ENCODE peak calls at places on chromosome 21, in ten cellular contexts. One of them, this sample, is unnamed.

GRCh38 chr21:42156690-42157605 is 62.0 kb upstream of the ABCG1 start:
- DNase-seq in cardiac fibroblast: peak; percentile 32
- DNase-seq in MCF 10A: peak; percentile 54
- DNase-seq in erythroblast: no peak
- DNase-seq in fibroblast of lung: no peak
- DNase-seq in activated T-helper 1 cell treated with anti-CD3 and anti-CD28 coated beads, Interleukin-12 subunit alpha, Interleukin-12 subunit beta, Interleukin-2, Interleukin-4 antibody, amounts not matched to agents 30 ng/mL and 10 ng/mL and 1 ng/mL, durations not matched to agents 14 hours and 24 hours and 36 hours: no peak
- DNase-seq in AG08395: no peak
- DNase-seq in T47D: peak; percentile 42
- DNase-seq in non-pigmented ciliary epithelial cell: no peak
- DNase-seq in activated T-cell treated with anti-CD3 and anti-CD28 coated beads, Interleukin-2, amount 50 U/mL, for 72 hours: no peak
- DNase-seq in this sample: peak; percentile 38

GRCh38 chr21:37849703-37850102 is 66.6 kb downstream of the KCNJ6 start:
- DNase-seq in cardiac fibroblast: peak; percentile 90
- DNase-seq in MCF 10A: peak; percentile 17
- DNase-seq in erythroblast: no peak
- DNase-seq in fibroblast of lung: peak; percentile 91
- DNase-seq in activated T-helper 1 cell treated with anti-CD3 and anti-CD28 coated beads, Interleukin-12 subunit alpha, Interleukin-12 subunit beta, Interleukin-2, Interleukin-4 antibody, amounts not matched to agents 30 ng/mL and 10 ng/mL and 1 ng/mL, durations not matched to agents 14 hours and 24 hours and 36 hours: no peak
- DNase-seq in AG08395: peak; percentile 85
- DNase-seq in T47D: no peak
- DNase-seq in non-pigmented ciliary epithelial cell: peak; percentile 67
- DNase-seq in activated T-cell treated with anti-CD3 and anti-CD28 coated beads, Interleukin-2, amount 50 U/mL, for 72 hours: no peak
- DNase-seq in this sample: no peak

GRCh38 chr21:36477001-36477400 is 2.9 kb downstream of the CLDN14 start:
- DNase-seq in cardiac fibroblast: no peak
- DNase-seq in MCF 10A: no peak
- DNase-seq in erythroblast: no peak
- DNase-seq in fibroblast of lung: no peak
- DNase-seq in activated T-helper 1 cell treated with anti-CD3 and anti-CD28 coated beads, Interleukin-12 subunit alpha, Interleukin-12 subunit beta, Interleukin-2, Interleukin-4 antibody, amounts not matched to agents 30 ng/mL and 10 ng/mL and 1 ng/mL, durations not matched to agents 14 hours and 24 hours and 36 hours: no peak
- DNase-seq in AG08395: no peak
- DNase-seq in T47D: no peak
- DNase-seq in non-pigmented ciliary epithelial cell: no peak
- DNase-seq in activated T-cell treated with anti-CD3 and anti-CD28 coated beads, Interleukin-2, amount 50 U/mL, for 72 hours: no peak
- DNase-seq in this sample: no peak

GRCh38 chr21:34889287-34889536 is 159.9 kb downstream of the RUNX1 start:
- DNase-seq in cardiac fibroblast: peak; percentile 80
- DNase-seq in MCF 10A: peak; percentile 67
- DNase-seq in erythroblast: peak; percentile 78
- DNase-seq in fibroblast of lung: peak; percentile 80
- DNase-seq in activated T-helper 1 cell treated with anti-CD3 and anti-CD28 coated beads, Interleukin-12 subunit alpha, Interleukin-12 subunit beta, Interleukin-2, Interleukin-4 antibody, amounts not matched to agents 30 ng/mL and 10 ng/mL and 1 ng/mL, durations not matched to agents 14 hours and 24 hours and 36 hours: no peak
- DNase-seq in AG08395: peak; percentile 29
- DNase-seq in T47D: peak; percentile 58
- DNase-seq in non-pigmented ciliary epithelial cell: no peak
- DNase-seq in activated T-cell treated with anti-CD3 and anti-CD28 coated beads, Interleukin-2, amount 50 U/mL, for 72 hours: peak; percentile 69
- DNase-seq in this sample: peak; percentile 44

GRCh38 chr21:45145146-45145545 is 70.8 kb downstream of the ADARB1 start:
- DNase-seq in cardiac fibroblast: no peak
- DNase-seq in MCF 10A: no peak
- DNase-seq in erythroblast: no peak
- DNase-seq in fibroblast of lung: no peak
- DNase-seq in activated T-helper 1 cell treated with anti-CD3 and anti-CD28 coated beads, Interleukin-12 subunit alpha, Interleukin-12 subunit beta, Interleukin-2, Interleukin-4 antibody, amounts not matched to agents 30 ng/mL and 10 ng/mL and 1 ng/mL, durations not matched to agents 14 hours and 24 hours and 36 hours: no peak
- DNase-seq in AG08395: no peak
- DNase-seq in T47D: no peak
- DNase-seq in non-pigmented ciliary epithelial cell: no peak
- DNase-seq in activated T-cell treated with anti-CD3 and anti-CD28 coated beads, Interleukin-2, amount 50 U/mL, for 72 hours: no peak
- DNase-seq in this sample: no peak

GRCh38 chr21:27648560-27648959 is 681.7 kb upstream of the ADAMTS5 start:
- DNase-seq in cardiac fibroblast: peak; percentile 97
- DNase-seq in MCF 10A: peak; percentile 59
- DNase-seq in erythroblast: no peak
- DNase-seq in fibroblast of lung: peak; percentile 76
- DNase-seq in activated T-helper 1 cell treated with anti-CD3 and anti-CD28 coated beads, Interleukin-12 subunit alpha, Interleukin-12 subunit beta, Interleukin-2, Interleukin-4 antibody, amounts not matched to agents 30 ng/mL and 10 ng/mL and 1 ng/mL, durations not matched to agents 14 hours and 24 hours and 36 hours: no peak
- DNase-seq in AG08395: peak; percentile 82
- DNase-seq in T47D: no peak
- DNase-seq in non-pigmented ciliary epithelial cell: peak; percentile 81
- DNase-seq in activated T-cell treated with anti-CD3 and anti-CD28 coated beads, Interleukin-2, amount 50 U/mL, for 72 hours: no peak
- DNase-seq in this sample: peak; percentile 81

GRCh38 chr21:45737485-45738166 is 94.1 kb downstream of the PCBP3 start:
- DNase-seq in cardiac fibroblast: no peak
- DNase-seq in MCF 10A: no peak
- DNase-seq in erythroblast: no peak
- DNase-seq in fibroblast of lung: no peak
- DNase-seq in activated T-helper 1 cell treated with anti-CD3 and anti-CD28 coated beads, Interleukin-12 subunit alpha, Interleukin-12 subunit beta, Interleukin-2, Interleukin-4 antibody, amounts not matched to agents 30 ng/mL and 10 ng/mL and 1 ng/mL, durations not matched to agents 14 hours and 24 hours and 36 hours: no peak
- DNase-seq in AG08395: no peak
- DNase-seq in T47D: no peak
- DNase-seq in non-pigmented ciliary epithelial cell: no peak
- DNase-seq in activated T-cell treated with anti-CD3 and anti-CD28 coated beads, Interleukin-2, amount 50 U/mL, for 72 hours: no peak
- DNase-seq in this sample: no peak

GRCh38 chr21:34916446-34916845 is 132.7 kb downstream of the RUNX1 start:
- DNase-seq in cardiac fibroblast: peak; percentile 56
- DNase-seq in MCF 10A: no peak
- DNase-seq in erythroblast: no peak
- DNase-seq in fibroblast of lung: peak; percentile 77
- DNase-seq in activated T-helper 1 cell treated with anti-CD3 and anti-CD28 coated beads, Interleukin-12 subunit alpha, Interleukin-12 subunit beta, Interleukin-2, Interleukin-4 antibody, amounts not matched to agents 30 ng/mL and 10 ng/mL and 1 ng/mL, durations not matched to agents 14 hours and 24 hours and 36 hours: no peak
- DNase-seq in AG08395: peak; percentile 70
- DNase-seq in T47D: no peak
- DNase-seq in non-pigmented ciliary epithelial cell: peak; percentile 37
- DNase-seq in activated T-cell treated with anti-CD3 and anti-CD28 coated beads, Interleukin-2, amount 50 U/mL, for 72 hours: no peak
- DNase-seq in this sample: no peak

GRCh38 chr21:31273278-31273677 is 70.8 kb downstream of the TIAM1 start:
- DNase-seq in cardiac fibroblast: no peak
- DNase-seq in MCF 10A: no peak
- DNase-seq in erythroblast: no peak
- DNase-seq in fibroblast of lung: peak; percentile 26
- DNase-seq in activated T-helper 1 cell treated with anti-CD3 and anti-CD28 coated beads, Interleukin-12 subunit alpha, Interleukin-12 subunit beta, Interleukin-2, Interleukin-4 antibody, amounts not matched to agents 30 ng/mL and 10 ng/mL and 1 ng/mL, durations not matched to agents 14 hours and 24 hours and 36 hours: no peak
- DNase-seq in AG08395: no peak
- DNase-seq in T47D: no peak
- DNase-seq in non-pigmented ciliary epithelial cell: no peak
- DNase-seq in activated T-cell treated with anti-CD3 and anti-CD28 coated beads, Interleukin-2, amount 50 U/mL, for 72 hours: peak; percentile 54
- DNase-seq in this sample: no peak

GRCh38 chr21:18041012-18041411 is 203.6 kb upstream of the CHODL start:
- DNase-seq in cardiac fibroblast: peak; percentile 19
- DNase-seq in MCF 10A: peak; percentile 73
- DNase-seq in erythroblast: peak; percentile 21
- DNase-seq in fibroblast of lung: no peak
- DNase-seq in activated T-helper 1 cell treated with anti-CD3 and anti-CD28 coated beads, Interleukin-12 subunit alpha, Interleukin-12 subunit beta, Interleukin-2, Interleukin-4 antibody, amounts not matched to agents 30 ng/mL and 10 ng/mL and 1 ng/mL, durations not matched to agents 14 hours and 24 hours and 36 hours: no peak
- DNase-seq in AG08395: no peak
- DNase-seq in T47D: no peak
- DNase-seq in non-pigmented ciliary epithelial cell: peak; percentile 5
- DNase-seq in activated T-cell treated with anti-CD3 and anti-CD28 coated beads, Interleukin-2, amount 50 U/mL, for 72 hours: no peak
- DNase-seq in this sample: peak; percentile 56

GRCh38 chr21:28375708-28376385 is 616.8 kb downstream of the LTN1 start:
- DNase-seq in cardiac fibroblast: peak; percentile 88
- DNase-seq in MCF 10A: no peak
- DNase-seq in erythroblast: no peak
- DNase-seq in fibroblast of lung: peak; percentile 68
- DNase-seq in activated T-helper 1 cell treated with anti-CD3 and anti-CD28 coated beads, Interleukin-12 subunit alpha, Interleukin-12 subunit beta, Interleukin-2, Interleukin-4 antibody, amounts not matched to agents 30 ng/mL and 10 ng/mL and 1 ng/mL, durations not matched to agents 14 hours and 24 hours and 36 hours: no peak
- DNase-seq in AG08395: no peak
- DNase-seq in T47D: no peak
- DNase-seq in non-pigmented ciliary epithelial cell: peak; percentile 58
- DNase-seq in activated T-cell treated with anti-CD3 and anti-CD28 coated beads, Interleukin-2, amount 50 U/mL, for 72 hours: no peak
- DNase-seq in this sample: peak; percentile 39

GRCh38 chr21:46599251-46599572 is 5.7 kb downstream of the S100B start:
- DNase-seq in cardiac fibroblast: peak; percentile 94
- DNase-seq in MCF 10A: no peak
- DNase-seq in erythroblast: no peak
- DNase-seq in fibroblast of lung: peak; percentile 94
- DNase-seq in activated T-helper 1 cell treated with anti-CD3 and anti-CD28 coated beads, Interleukin-12 subunit alpha, Interleukin-12 subunit beta, Interleukin-2, Interleukin-4 antibody, amounts not matched to agents 30 ng/mL and 10 ng/mL and 1 ng/mL, durations not matched to agents 14 hours and 24 hours and 36 hours: no peak
- DNase-seq in AG08395: peak; percentile 91
- DNase-seq in T47D: no peak
- DNase-seq in non-pigmented ciliary epithelial cell: peak; percentile 67
- DNase-seq in activated T-cell treated with anti-CD3 and anti-CD28 coated beads, Interleukin-2, amount 50 U/mL, for 72 hours: no peak
- DNase-seq in this sample: peak; percentile 93

GRCh38 chr21:31727181-31727580 is 4.7 kb downstream of the SCAF4 start:
- DNase-seq in cardiac fibroblast: peak; percentile 45
- DNase-seq in MCF 10A: no peak
- DNase-seq in erythroblast: no peak
- DNase-seq in fibroblast of lung: no peak
- DNase-seq in activated T-helper 1 cell treated with anti-CD3 and anti-CD28 coated beads, Interleukin-12 subunit alpha, Interleukin-12 subunit beta, Interleukin-2, Interleukin-4 antibody, amounts not matched to agents 30 ng/mL and 10 ng/mL and 1 ng/mL, durations not matched to agents 14 hours and 24 hours and 36 hours: no peak
- DNase-seq in AG08395: no peak
- DNase-seq in T47D: no peak
- DNase-seq in non-pigmented ciliary epithelial cell: no peak
- DNase-seq in activated T-cell treated with anti-CD3 and anti-CD28 coated beads, Interleukin-2, amount 50 U/mL, for 72 hours: no peak
- DNase-seq in this sample: no peak

GRCh38 chr21:46322351-46323226 is 1.1 kb downstream of the C21orf58 start:
- DNase-seq in cardiac fibroblast: peak; percentile 51
- DNase-seq in MCF 10A: peak; percentile 21
- DNase-seq in erythroblast: peak; percentile 71
- DNase-seq in fibroblast of lung: peak; percentile 62
- DNase-seq in activated T-helper 1 cell treated with anti-CD3 and anti-CD28 coated beads, Interleukin-12 subunit alpha, Interleukin-12 subunit beta, Interleukin-2, Interleukin-4 antibody, amounts not matched to agents 30 ng/mL and 10 ng/mL and 1 ng/mL, durations not matched to agents 14 hours and 24 hours and 36 hours: no peak
- DNase-seq in AG08395: peak; percentile 48
- DNase-seq in T47D: no peak
- DNase-seq in non-pigmented ciliary epithelial cell: no peak
- DNase-seq in activated T-cell treated with anti-CD3 and anti-CD28 coated beads, Interleukin-2, amount 50 U/mL, for 72 hours: peak; percentile 24
- DNase-seq in this sample: peak; percentile 21

GRCh38 chr21:41289431-41289830 is 27.2 kb upstream of the FAM3B start:
- DNase-seq in cardiac fibroblast: no peak
- DNase-seq in MCF 10A: no peak
- DNase-seq in erythroblast: no peak
- DNase-seq in fibroblast of lung: peak; percentile 23
- DNase-seq in activated T-helper 1 cell treated with anti-CD3 and anti-CD28 coated beads, Interleukin-12 subunit alpha, Interleukin-12 subunit beta, Interleukin-2, Interleukin-4 antibody, amounts not matched to agents 30 ng/mL and 10 ng/mL and 1 ng/mL, durations not matched to agents 14 hours and 24 hours and 36 hours: no peak
- DNase-seq in AG08395: no peak
- DNase-seq in T47D: no peak
- DNase-seq in non-pigmented ciliary epithelial cell: no peak
- DNase-seq in activated T-cell treated with anti-CD3 and anti-CD28 coated beads, Interleukin-2, amount 50 U/mL, for 72 hours: no peak
- DNase-seq in this sample: no peak

GRCh38 chr21:44295646-44296045 is 4.2 kb upstream of the PFKL start:
- DNase-seq in cardiac fibroblast: no peak
- DNase-seq in MCF 10A: no peak
- DNase-seq in erythroblast: no peak
- DNase-seq in fibroblast of lung: no peak
- DNase-seq in activated T-helper 1 cell treated with anti-CD3 and anti-CD28 coated beads, Interleukin-12 subunit alpha, Interleukin-12 subunit beta, Interleukin-2, Interleukin-4 antibody, amounts not matched to agents 30 ng/mL and 10 ng/mL and 1 ng/mL, durations not matched to agents 14 hours and 24 hours and 36 hours: no peak
- DNase-seq in AG08395: no peak
- DNase-seq in T47D: no peak
- DNase-seq in non-pigmented ciliary epithelial cell: no peak
- DNase-seq in activated T-cell treated with anti-CD3 and anti-CD28 coated beads, Interleukin-2, amount 50 U/mL, for 72 hours: no peak
- DNase-seq in this sample: no peak

GRCh38 chr21:25039461-25040380 is 567.6 kb downstream of the MRPL39 start:
- DNase-seq in cardiac fibroblast: peak; percentile 2
- DNase-seq in MCF 10A: peak; percentile 64
- DNase-seq in erythroblast: no peak
- DNase-seq in fibroblast of lung: peak; percentile 42
- DNase-seq in activated T-helper 1 cell treated with anti-CD3 and anti-CD28 coated beads, Interleukin-12 subunit alpha, Interleukin-12 subunit beta, Interleukin-2, Interleukin-4 antibody, amounts not matched to agents 30 ng/mL and 10 ng/mL and 1 ng/mL, durations not matched to agents 14 hours and 24 hours and 36 hours: no peak
- DNase-seq in AG08395: no peak
- DNase-seq in T47D: no peak
- DNase-seq in non-pigmented ciliary epithelial cell: no peak
- DNase-seq in activated T-cell treated with anti-CD3 and anti-CD28 coated beads, Interleukin-2, amount 50 U/mL, for 72 hours: no peak
- DNase-seq in this sample: peak; percentile 27

GRCh38 chr21:42614811-42615342 is 38.5 kb upstream of the PDE9A start:
- DNase-seq in cardiac fibroblast: no peak
- DNase-seq in MCF 10A: peak; percentile 85
- DNase-seq in erythroblast: peak; percentile 56
- DNase-seq in fibroblast of lung: no peak
- DNase-seq in activated T-helper 1 cell treated with anti-CD3 and anti-CD28 coated beads, Interleukin-12 subunit alpha, Interleukin-12 subunit beta, Interleukin-2, Interleukin-4 antibody, amounts not matched to agents 30 ng/mL and 10 ng/mL and 1 ng/mL, durations not matched to agents 14 hours and 24 hours and 36 hours: peak; percentile 48
- DNase-seq in AG08395: no peak
- DNase-seq in T47D: peak; percentile 67
- DNase-seq in non-pigmented ciliary epithelial cell: no peak
- DNase-seq in activated T-cell treated with anti-CD3 and anti-CD28 coated beads, Interleukin-2, amount 50 U/mL, for 72 hours: peak; percentile 71
- DNase-seq in this sample: no peak

GRCh38 chr21:29072873-29073221 is 601 bp downstream of the CCT8 start:
- DNase-seq in cardiac fibroblast: peak; percentile 56
- DNase-seq in MCF 10A: peak; percentile 28
- DNase-seq in erythroblast: peak; percentile 64
- DNase-seq in fibroblast of lung: peak; percentile 37
- DNase-seq in activated T-helper 1 cell treated with anti-CD3 and anti-CD28 coated beads, Interleukin-12 subunit alpha, Interleukin-12 subunit beta, Interleukin-2, Interleukin-4 antibody, amounts not matched to agents 30 ng/mL and 10 ng/mL and 1 ng/mL, durations not matched to agents 14 hours and 24 hours and 36 hours: no peak
- DNase-seq in AG08395: peak; percentile 28
- DNase-seq in T47D: no peak
- DNase-seq in non-pigmented ciliary epithelial cell: no peak
- DNase-seq in activated T-cell treated with anti-CD3 and anti-CD28 coated beads, Interleukin-2, amount 50 U/mL, for 72 hours: no peak
- DNase-seq in this sample: peak; percentile 44

GRCh38 chr21:41610042-41610839 is 102.3 kb upstream of the TMPRSS2 start:
- DNase-seq in cardiac fibroblast: peak; percentile 72
- DNase-seq in MCF 10A: peak; percentile 81
- DNase-seq in erythroblast: peak; percentile 33
- DNase-seq in fibroblast of lung: peak; percentile 42
- DNase-seq in activated T-helper 1 cell treated with anti-CD3 and anti-CD28 coated beads, Interleukin-12 subunit alpha, Interleukin-12 subunit beta, Interleukin-2, Interleukin-4 antibody, amounts not matched to agents 30 ng/mL and 10 ng/mL and 1 ng/mL, durations not matched to agents 14 hours and 24 hours and 36 hours: no peak
- DNase-seq in AG08395: peak; percentile 46
- DNase-seq in T47D: peak; percentile 52
- DNase-seq in non-pigmented ciliary epithelial cell: no peak
- DNase-seq in activated T-cell treated with anti-CD3 and anti-CD28 coated beads, Interleukin-2, amount 50 U/mL, for 72 hours: peak; percentile 45
- DNase-seq in this sample: peak; percentile 83

GRCh38 chr21:16572032-16572431 is 842.2 kb downstream of the USP25 start:
- DNase-seq in cardiac fibroblast: peak; percentile 56
- DNase-seq in MCF 10A: no peak
- DNase-seq in erythroblast: peak; percentile 3
- DNase-seq in fibroblast of lung: peak; percentile 84
- DNase-seq in activated T-helper 1 cell treated with anti-CD3 and anti-CD28 coated beads, Interleukin-12 subunit alpha, Interleukin-12 subunit beta, Interleukin-2, Interleukin-4 antibody, amounts not matched to agents 30 ng/mL and 10 ng/mL and 1 ng/mL, durations not matched to agents 14 hours and 24 hours and 36 hours: no peak
- DNase-seq in AG08395: no peak
- DNase-seq in T47D: no peak
- DNase-seq in non-pigmented ciliary epithelial cell: no peak
- DNase-seq in activated T-cell treated with anti-CD3 and anti-CD28 coated beads, Interleukin-2, amount 50 U/mL, for 72 hours: no peak
- DNase-seq in this sample: no peak

GRCh38 chr21:46424062-46424591 is 34.6 kb upstream of the DIP2A start:
- DNase-seq in cardiac fibroblast: no peak
- DNase-seq in MCF 10A: no peak
- DNase-seq in erythroblast: no peak
- DNase-seq in fibroblast of lung: no peak
- DNase-seq in activated T-helper 1 cell treated with anti-CD3 and anti-CD28 coated beads, Interleukin-12 subunit alpha, Interleukin-12 subunit beta, Interleukin-2, Interleukin-4 antibody, amounts not matched to agents 30 ng/mL and 10 ng/mL and 1 ng/mL, durations not matched to agents 14 hours and 24 hours and 36 hours: no peak
- DNase-seq in AG08395: no peak
- DNase-seq in T47D: no peak
- DNase-seq in non-pigmented ciliary epithelial cell: no peak
- DNase-seq in activated T-cell treated with anti-CD3 and anti-CD28 coated beads, Interleukin-2, amount 50 U/mL, for 72 hours: no peak
- DNase-seq in this sample: no peak

GRCh38 chr21:14554948-14555347 is 8.8 kb upstream of the SAMSN1 start:
- DNase-seq in cardiac fibroblast: peak; percentile 64
- DNase-seq in MCF 10A: peak; percentile 35
- DNase-seq in erythroblast: no peak
- DNase-seq in fibroblast of lung: no peak
- DNase-seq in activated T-helper 1 cell treated with anti-CD3 and anti-CD28 coated beads, Interleukin-12 subunit alpha, Interleukin-12 subunit beta, Interleukin-2, Interleukin-4 antibody, amounts not matched to agents 30 ng/mL and 10 ng/mL and 1 ng/mL, durations not matched to agents 14 hours and 24 hours and 36 hours: peak; percentile 21
- DNase-seq in AG08395: no peak
- DNase-seq in T47D: no peak
- DNase-seq in non-pigmented ciliary epithelial cell: no peak
- DNase-seq in activated T-cell treated with anti-CD3 and anti-CD28 coated beads, Interleukin-2, amount 50 U/mL, for 72 hours: peak; percentile 45
- DNase-seq in this sample: no peak

GRCh38 chr21:44461005-44461404 is 5.7 kb downstream of the LRRC3 start:
- DNase-seq in cardiac fibroblast: no peak
- DNase-seq in MCF 10A: no peak
- DNase-seq in erythroblast: no peak
- DNase-seq in fibroblast of lung: no peak
- DNase-seq in activated T-helper 1 cell treated with anti-CD3 and anti-CD28 coated beads, Interleukin-12 subunit alpha, Interleukin-12 subunit beta, Interleukin-2, Interleukin-4 antibody, amounts not matched to agents 30 ng/mL and 10 ng/mL and 1 ng/mL, durations not matched to agents 14 hours and 24 hours and 36 hours: no peak
- DNase-seq in AG08395: no peak
- DNase-seq in T47D: no peak
- DNase-seq in non-pigmented ciliary epithelial cell: no peak
- DNase-seq in activated T-cell treated with anti-CD3 and anti-CD28 coated beads, Interleukin-2, amount 50 U/mL, for 72 hours: no peak
- DNase-seq in this sample: no peak

GRCh38 chr21:32137266-32137665 is 141.6 kb downstream of the MIS18A start:
- DNase-seq in cardiac fibroblast: no peak
- DNase-seq in MCF 10A: peak; percentile 37
- DNase-seq in erythroblast: no peak
- DNase-seq in fibroblast of lung: no peak
- DNase-seq in activated T-helper 1 cell treated with anti-CD3 and anti-CD28 coated beads, Interleukin-12 subunit alpha, Interleukin-12 subunit beta, Interleukin-2, Interleukin-4 antibody, amounts not matched to agents 30 ng/mL and 10 ng/mL and 1 ng/mL, durations not matched to agents 14 hours and 24 hours and 36 hours: no peak
- DNase-seq in AG08395: no peak
- DNase-seq in T47D: no peak
- DNase-seq in non-pigmented ciliary epithelial cell: no peak
- DNase-seq in activated T-cell treated with anti-CD3 and anti-CD28 coated beads, Interleukin-2, amount 50 U/mL, for 72 hours: no peak
- DNase-seq in this sample: no peak

GRCh38 chr21:17454315-17455027 is 58.4 kb upstream of the CXADR start:
- DNase-seq in cardiac fibroblast: peak; percentile 92
- DNase-seq in MCF 10A: peak; percentile 85
- DNase-seq in erythroblast: peak; percentile 69
- DNase-seq in fibroblast of lung: peak; percentile 90
- DNase-seq in activated T-helper 1 cell treated with anti-CD3 and anti-CD28 coated beads, Interleukin-12 subunit alpha, Interleukin-12 subunit beta, Interleukin-2, Interleukin-4 antibody, amounts not matched to agents 30 ng/mL and 10 ng/mL and 1 ng/mL, durations not matched to agents 14 hours and 24 hours and 36 hours: peak; percentile 2
- DNase-seq in AG08395: peak; percentile 59
- DNase-seq in T47D: no peak
- DNase-seq in non-pigmented ciliary epithelial cell: peak; percentile 72
- DNase-seq in activated T-cell treated with anti-CD3 and anti-CD28 coated beads, Interleukin-2, amount 50 U/mL, for 72 hours: peak; percentile 43
- DNase-seq in this sample: peak; percentile 77

GRCh38 chr21:15227919-15228318 is 163.1 kb upstream of the NRIP1 start:
- DNase-seq in cardiac fibroblast: no peak
- DNase-seq in MCF 10A: no peak
- DNase-seq in erythroblast: no peak
- DNase-seq in fibroblast of lung: no peak
- DNase-seq in activated T-helper 1 cell treated with anti-CD3 and anti-CD28 coated beads, Interleukin-12 subunit alpha, Interleukin-12 subunit beta, Interleukin-2, Interleukin-4 antibody, amounts not matched to agents 30 ng/mL and 10 ng/mL and 1 ng/mL, durations not matched to agents 14 hours and 24 hours and 36 hours: no peak
- DNase-seq in AG08395: no peak
- DNase-seq in T47D: no peak
- DNase-seq in non-pigmented ciliary epithelial cell: no peak
- DNase-seq in activated T-cell treated with anti-CD3 and anti-CD28 coated beads, Interleukin-2, amount 50 U/mL, for 72 hours: no peak
- DNase-seq in this sample: no peak

GRCh38 chr21:42097860-42098259 is 26.7 kb downstream of the UMODL1 start:
- DNase-seq in cardiac fibroblast: peak; percentile 98
- DNase-seq in MCF 10A: peak; percentile 93
- DNase-seq in erythroblast: no peak
- DNase-seq in fibroblast of lung: peak; percentile 98
- DNase-seq in activated T-helper 1 cell treated with anti-CD3 and anti-CD28 coated beads, Interleukin-12 subunit alpha, Interleukin-12 subunit beta, Interleukin-2, Interleukin-4 antibody, amounts not matched to agents 30 ng/mL and 10 ng/mL and 1 ng/mL, durations not matched to agents 14 hours and 24 hours and 36 hours: no peak
- DNase-seq in AG08395: peak; percentile 97
- DNase-seq in T47D: peak; percentile 63
- DNase-seq in non-pigmented ciliary epithelial cell: peak; percentile 94
- DNase-seq in activated T-cell treated with anti-CD3 and anti-CD28 coated beads, Interleukin-2, amount 50 U/mL, for 72 hours: no peak
- DNase-seq in this sample: no peak

This sample was measured in cardiac muscle cell.